ENCODE peak calls at places on chromosomes 7 and 10, in four cellular contexts. S is brain microvascular endothelial cell, R is PC-3, Q is suprapubic skin. E is an unnamed sample.
A peak's percentile ranks its signal among the peaks of the same experiment; 100 is the strongest.

GRCh38 chr10:30980951-30981616 is 50.6 kb downstream of the ZNF438 start:
- DNase-seq in S (no peak), R (peak; percentile 53), Q (peak; percentile 85), E (peak; percentile 40)

GRCh38 chr10:6108631-6109443 is 20.0 kb downstream of the RBM17 start:
- DNase-seq in S (no peak), R (peak; percentile 44), Q (no peak), E (no peak)

GRCh38 chr7:80172387-80172786 is 37.8 kb downstream of the GNAI1 start:
- DNase-seq in Q (no peak), S (no peak), R (no peak), E (no peak)

GRCh38 chr10:110207805-110208613 is 604 bp downstream of the MXI1 start:
- DNase-seq in R (peak; percentile 22), S (no peak), Q (no peak), E (peak; percentile 56)

GRCh38 chr7:142646274-142646895 is 102.9 kb upstream of the PRSS1 start:
- DNase-seq in S (no peak), R (no peak), Q (no peak), E (no peak)

GRCh38 chr7:157673573-157673972 is 336.8 kb downstream of the DNAJB6 start:
- DNase-seq in S (no peak), Q (peak; percentile 30), R (no peak), E (no peak)

GRCh38 chr7:151917791-151918311 is 38.4 kb upstream of the GALNTL5 start:
- DNase-seq in S (no peak), R (peak; percentile 56), Q (no peak), E (no peak)

GRCh38 chr7:108054537-108054936 is 51.6 kb upstream of the LAMB1 start:
- DNase-seq in Q (no peak), S (no peak), R (peak; percentile 54), E (no peak)

GRCh38 chr7:154841731-154842331 is 161.1 kb downstream of the PAXIP1 start:
- DNase-seq in S (no peak), Q (no peak), R (no peak), E (peak; percentile 92)

GRCh38 chr10:66773418-66773817 is 152.4 kb upstream of the LRRTM3 start:
- DNase-seq in Q (no peak), R (no peak), S (no peak), E (no peak)

GRCh38 chr10:11986593-11987216 is 55.9 kb downstream of the UPF2 start:
- DNase-seq in R (peak; percentile 76), Q (peak; percentile 74), S (peak; percentile 80), E (peak; percentile 61)

GRCh38 chr7:44244282-44244681 is 43.5 kb downstream of the YKT6 start:
- DNase-seq in R (peak; percentile 9), Q (no peak), S (no peak), E (peak; percentile 64)

GRCh38 chr7:14381306-14381705 is 391.8 kb upstream of the ETV1 start:
- DNase-seq in Q (no peak), S (no peak), R (peak; percentile 24), E (peak; percentile 17)

GRCh38 chr10:112845145-112845544 is 104.9 kb upstream of the TCF7L2 start:
- DNase-seq in Q (no peak), R (no peak), S (no peak), E (no peak)

GRCh38 chr10:10745281-10745680 is 272.4 kb upstream of the CELF2 start:
- DNase-seq in R (no peak), Q (no peak), S (no peak), E (no peak)

GRCh38 chr7:104160375-104160774 is 47.4 kb downstream of the ORC5 start:
- DNase-seq in Q (no peak), S (no peak), R (peak; percentile 38), E (peak; percentile 32)

DNA sequence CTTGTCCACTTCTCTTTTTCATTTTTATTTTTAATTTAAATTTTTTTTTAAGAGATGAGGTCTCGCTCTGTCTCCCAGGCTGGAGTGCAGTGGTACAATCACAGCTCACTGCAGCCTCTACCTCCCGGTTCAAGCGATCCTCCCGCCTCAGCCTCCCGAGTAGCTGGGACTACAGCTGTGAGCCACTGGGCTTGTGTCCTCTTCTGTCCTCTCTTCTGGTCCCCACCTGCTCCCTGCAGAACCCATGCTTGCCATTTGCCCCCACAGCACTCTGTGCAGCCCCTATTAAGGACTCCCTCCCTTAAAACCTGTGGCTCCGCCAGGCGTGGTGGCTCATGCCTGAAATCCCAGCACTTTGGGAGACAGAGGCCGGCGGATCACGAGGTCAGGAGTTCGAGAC is 9.1 kb upstream of the FZD9 start:
- DNase-seq in S (no peak), Q (no peak), R (no peak), E (no peak)
- H3K4me3 ChIP-seq in S (peak overlapping the region; percentile 36), Q (peak overlapping the region; percentile 39), R (no peak overlapping the region), E (peak overlapping the region; percentile 53)

GRCh38 chr10:77909021-77909754 is 17.4 kb downstream of the DLG5 start:
- DNase-seq in R (no peak), S (no peak), Q (no peak), E (no peak)

GRCh38 chr10:77909755-77910375 is 16.7 kb downstream of the DLG5 start:
- DNase-seq in R (peak; percentile 78), Q (no peak), S (peak; percentile 67), E (no peak)

GRCh38 chr10:77911535-77912123 is 14.9 kb downstream of the DLG5 start:
- DNase-seq in S (no peak), R (peak; percentile 96), Q (no peak), E (no peak)

GRCh38 chr10:77912576-77912975 is 14.0 kb downstream of the DLG5 start:
- DNase-seq in Q (no peak), S (no peak), R (no peak), E (no peak)

GRCh38 chr10:77910524-77911145 is 15.9 kb downstream of the DLG5 start:
- DNase-seq in R (no peak), Q (no peak), S (no peak), E (no peak)
- H3K36me3 ChIP-seq in R (peaks cover 3% of the 10 kb centered on the region), Q (no peaks in the 10 kb centered on the region), S (no peaks in the 10 kb centered on the region), E (no peaks in the 10 kb centered on the region)

GRCh38 chr10:132851451-132851850 is 65.5 kb upstream of the NKX6-2 start:
- DNase-seq in R (no peak), Q (peak; percentile 22), S (no peak), E (no peak)
- H3K27me3 ChIP-seq in R (peaks cover 72% of the 10 kb centered on the region), Q (peaks cover 31% of the 10 kb centered on the region), S (no peaks in the 10 kb centered on the region), E (no peaks in the 10 kb centered on the region)

DNA sequence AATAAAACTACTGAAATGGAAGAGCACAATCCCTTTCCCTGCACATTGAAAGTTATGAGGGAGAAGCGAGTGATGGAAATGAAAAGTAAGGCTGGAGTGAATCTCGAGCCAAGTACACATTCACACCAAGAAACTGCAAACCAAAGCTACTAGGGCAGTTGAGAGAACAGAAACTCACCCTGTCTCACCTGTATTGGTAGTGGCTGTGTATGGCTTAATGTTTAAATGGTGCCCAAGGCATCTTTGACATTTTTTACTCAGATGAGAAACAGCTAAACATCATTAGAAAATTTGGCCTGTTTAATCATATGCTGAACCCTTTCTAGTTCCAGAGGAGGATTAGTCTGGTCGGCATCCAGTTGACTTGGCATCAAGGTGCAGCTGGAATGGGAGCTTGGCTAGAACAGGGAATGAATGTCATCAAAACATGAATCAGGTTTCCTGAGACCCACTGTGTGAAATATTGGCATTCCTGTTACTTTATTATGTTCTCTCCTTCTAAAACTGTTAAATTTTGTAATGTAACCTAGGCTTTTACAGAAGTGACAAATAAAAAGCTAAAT is 840.8 kb downstream of the GRM8 start:
- DNase-seq in S (no peak), R (no peak), Q (no peak), E (no peak)
- H3K4me3 ChIP-seq in S (no peak overlapping the region), R (peak overlapping the region; percentile 53), Q (no peak overlapping the region), E (no peak overlapping the region)

GRCh38 chr10:63200416-63200815 is 67.3 kb downstream of the NRBF2 start:
- DNase-seq in Q (no peak), S (no peak), R (no peak), E (no peak)
- H3K36me3 ChIP-seq in Q (peaks cover 25% of the 10 kb centered on the region), S (peaks cover 24% of the 10 kb centered on the region), R (peaks cover 56% of the 10 kb centered on the region), E (peaks cover 75% of the 10 kb centered on the region)

DNA sequence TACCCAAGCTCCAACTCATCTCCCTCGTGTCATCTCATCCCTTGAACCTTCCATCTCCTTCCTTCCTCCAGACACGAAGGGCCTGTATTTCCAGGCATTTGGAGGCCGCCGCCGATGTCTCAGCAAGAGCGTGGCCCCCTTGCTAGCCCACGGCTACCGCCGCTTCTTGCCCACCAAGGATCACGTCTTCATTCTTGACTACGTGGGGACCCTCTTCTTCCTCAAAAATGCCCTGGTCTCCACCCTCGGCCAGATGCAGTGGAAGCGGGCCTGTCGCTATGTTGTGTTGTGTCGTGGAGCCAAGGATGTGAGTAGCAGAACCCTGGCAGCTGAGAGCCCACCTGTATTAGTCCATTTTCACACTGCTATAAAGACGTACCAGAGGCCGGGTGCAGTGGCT is 5.5 kb downstream of the FBXO24 start:
- DNase-seq in R (no peak), S (no peak), Q (no peak), E (no peak)
- H3K27me3 ChIP-seq in R (no peaks in the 10 kb centered on the region), S (no peaks in the 10 kb centered on the region), Q (no peaks in the 10 kb centered on the region), E (no peaks in the 10 kb centered on the region)

GRCh38 chr10:126243976-126244375 is 144.3 kb downstream of the ADAM12 start:
- DNase-seq in R (no peak), S (peak; percentile 82), Q (no peak), E (no peak)
- H3K4me3 ChIP-seq in R (no peak overlapping the region), S (no peak overlapping the region), Q (no peak overlapping the region), E (no peak overlapping the region)

GRCh38 chr10:73655990-73656298 is at the start of gene SYNPO2L:
- DNase-seq in Q (no peak), R (no peak), S (no peak), E (peak; percentile 92)

GRCh38 chr10:73653701-73654100 is 2.1 kb downstream of the SYNPO2L start:
- DNase-seq in Q (no peak), R (peak; percentile 89), S (peak; percentile 34), E (peak; percentile 49)

GRCh38 chr10:73650537-73651331 is 5.1 kb downstream of the SYNPO2L start:
- DNase-seq in R (peak; percentile 53), S (peak; percentile 90), Q (no peak), E (peak; percentile 99)

GRCh38 chr10:73653195-73653594 is 2.6 kb downstream of the SYNPO2L start:
- DNase-seq in R (no peak), S (no peak), Q (no peak), E (no peak)

GRCh38 chr10:73655257-73655989 is 406 bp downstream of the SYNPO2L start:
- DNase-seq in Q (no peak), S (no peak), R (peak; percentile 14), E (peak; percentile 35)
- H3K36me3 ChIP-seq in Q (no peaks in the 10 kb centered on the region), S (no peaks in the 10 kb centered on the region), R (no peaks in the 10 kb centered on the region), E (no peaks in the 10 kb centered on the region)

GRCh38 chr7:1597791-1598190 is 28.0 kb upstream of the PSMG3 start:
- DNase-seq in S (no peak), Q (no peak), R (no peak), E (no peak)

GRCh38 chr7:1598286-1598685 is 28.5 kb upstream of the PSMG3 start:
- DNase-seq in S (no peak), Q (no peak), R (no peak), E (no peak)

GRCh38 chr7:1596181-1597043 is 26.6 kb upstream of the PSMG3 start:
- DNase-seq in R (no peak), S (no peak), Q (no peak), E (no peak)

GRCh38 chr7:1598961-1599360 is 29.1 kb upstream of the PSMG3 start:
- DNase-seq in S (no peak), R (no peak), Q (no peak), E (no peak)

DNA sequence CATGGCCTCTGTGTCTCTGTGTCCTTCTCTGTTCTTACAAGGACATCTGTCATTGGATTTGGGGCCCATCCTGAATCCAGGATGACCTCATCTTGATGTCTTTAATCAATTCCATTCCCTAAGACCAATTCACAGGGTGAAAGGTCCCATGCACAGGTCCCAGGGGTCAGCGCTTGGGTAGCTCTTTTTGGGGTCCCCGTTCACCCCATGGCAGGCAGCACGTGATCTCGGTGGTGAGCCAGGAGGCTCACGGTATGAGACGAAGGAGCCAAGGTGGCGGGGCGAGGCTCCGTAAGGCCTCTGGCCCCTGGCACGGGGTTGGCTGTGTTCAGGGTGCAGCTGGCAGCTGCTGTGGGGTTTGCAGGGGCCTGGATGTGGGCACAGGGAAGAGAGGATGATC is 27.5 kb upstream of the PSMG3 start:
- DNase-seq in R (no peak), S (no peak), Q (no peak), E (no peak)
- H3K27me3 ChIP-seq in R (peaks cover 38% of the 10 kb centered on the region), S (peaks cover 4% of the 10 kb centered on the region), Q (peaks cover 60% of the 10 kb centered on the region), E (no peaks in the 10 kb centered on the region)

E was measured in SJCRH30.